ENCODE peak calls at places on chromosomes 1 and 21, in ten cellular contexts. W is effector CD4-positive, alpha-beta T cell; D is activated T-cell treated with anti-CD3 and anti-CD28 coated beads for 1 hour; U is tibial nerve; V is NCI-H2107; N is cardiac muscle cell; F is T-helper 1 cell; T is kidney tubule cell; B is neural progenitor cell; Q is AG08396. G is an unnamed sample.

GRCh38 chr1:36109041-36109679 is 15.9 kb downstream of the COL8A2 start:
- DNase-seq in V (no peak), U (no peak), W (no peak), Q (peak), F (no peak), B (no peak), D (peak), T (peak), N (no peak), G (no peak)

GRCh38 chr21:37225440-37225839 is 41.7 kb downstream of the VPS26C start:
- DNase-seq in B (no peak), D (peak), N (no peak), V (no peak), W (no peak), U (no peak), F (no peak), Q (no peak), T (no peak), G (no peak)

GRCh38 chr21:34795152-34796141 is 126.7 kb downstream of the CLIC6 start:
- DNase-seq in W (no peak), T (peak), V (no peak), B (no peak), N (no peak), D (no peak), F (no peak), U (no peak), Q (peak), G (no peak)

GRCh38 chr1:112643080-112643479 is 23.4 kb downstream of the CAPZA1 start:
- DNase-seq in D (no peak), V (no peak), W (no peak), Q (no peak), F (no peak), B (no peak), N (no peak), T (no peak), U (no peak), G (no peak)

GRCh38 chr1:57424231-57425027 is 569 bp upstream of the DAB1 start:
- DNase-seq in D (no peak), U (no peak), B (peak), Q (peak), F (no peak), V (peak), W (no peak), N (peak), T (peak), G (peak)

GRCh38 chr1:235275223-235275622 is 52.8 kb downstream of the ARID4B start:
- DNase-seq in T (no peak), D (no peak), Q (no peak), B (no peak), W (no peak), F (no peak), U (no peak), N (no peak), V (no peak), G (no peak)

GRCh38 chr1:39427369-39427768 is 64.1 kb upstream of the BMP8A start:
- DNase-seq in D (no peak), B (no peak), N (peak), V (no peak), Q (no peak), T (no peak), F (no peak), U (no peak), W (no peak), G (no peak)

GRCh38 chr1:153922076-153922837 is 515 bp downstream of the GATAD2B start:
- DNase-seq in V (peak), W (no peak), D (peak), T (peak), F (no peak), N (no peak), Q (no peak), U (no peak), B (peak), G (no peak)

GRCh38 chr1:183159960-183160359 is 26.1 kb upstream of the LAMC2 start:
- DNase-seq in B (no peak), F (no peak), U (no peak), N (no peak), W (no peak), V (no peak), Q (no peak), T (peak), D (no peak), G (no peak)

GRCh38 chr1:86352096-86352495 is 44.0 kb downstream of the ODF2L start:
- DNase-seq in V (no peak), Q (no peak), T (no peak), W (no peak), B (no peak), U (no peak), F (no peak), D (no peak), N (no peak), G (no peak)

GRCh38 chr1:225348400-225348799 is 79.4 kb downstream of the LBR start:
- DNase-seq in B (no peak), T (no peak), W (no peak), Q (no peak), U (no peak), N (no peak), D (no peak), V (no peak), F (no peak), G (no peak)

GRCh38 chr1:68273530-68273929 is 41.2 kb upstream of the WLS start:
- DNase-seq in N (no peak), U (no peak), Q (no peak), B (no peak), W (no peak), T (no peak), D (no peak), F (no peak), V (no peak), G (no peak)

GRCh38 chr1:157725214-157725577 is 24.6 kb upstream of the FCRL3 start:
- DNase-seq in Q (no peak), B (no peak), F (no peak), D (no peak), V (no peak), N (no peak), U (no peak), T (no peak), W (no peak), G (no peak)

GRCh38 chr21:21851205-21851604 is 853.0 kb downstream of the NCAM2 start:
- DNase-seq in D (no peak), V (no peak), W (no peak), U (no peak), Q (no peak), F (no peak), N (no peak), T (no peak), B (no peak), G (no peak)

GRCh38 chr1:68819190-68819829 is 322.4 kb upstream of the DEPDC1 start:
- DNase-seq in B (peak), F (no peak), D (no peak), T (peak), W (no peak), V (no peak), N (peak), U (no peak), Q (peak), G (no peak)

GRCh38 chr1:93636712-93637111 is 44.9 kb downstream of the BCAR3 start:
- DNase-seq in N (no peak), D (no peak), U (no peak), T (no peak), B (peak), Q (no peak), W (no peak), V (no peak), F (no peak), G (no peak)

GRCh38 chr1:151478923-151479322 is 19.6 kb upstream of the POGZ start:
- DNase-seq in F (no peak), B (no peak), T (no peak), V (no peak), D (no peak), N (no peak), U (no peak), Q (no peak), W (no peak), G (no peak)

GRCh38 chr1:84539972-84540371 is 33.6 kb upstream of the GNG5 start:
- DNase-seq in W (no peak), U (no peak), N (no peak), F (no peak), D (no peak), T (no peak), Q (no peak), V (no peak), B (no peak), G (no peak)

GRCh38 chr1:17423781-17424245 is 15.7 kb downstream of the RCC2 start:
- DNase-seq in B (no peak), V (no peak), U (no peak), Q (peak), F (no peak), N (peak), T (no peak), W (no peak), D (no peak), G (no peak)

GRCh38 chr1:29718791-29719190 is 482.5 kb downstream of the PTPRU start:
- DNase-seq in B (no peak), Q (no peak), T (no peak), W (no peak), U (no peak), F (no peak), V (no peak), N (no peak), D (no peak), G (no peak)

GRCh38 chr1:64112281-64112680 is 91.1 kb upstream of the UBE2U start:
- DNase-seq in F (no peak), Q (peak), V (no peak), B (no peak), W (no peak), D (no peak), N (no peak), T (peak), U (no peak), G (no peak)

GRCh38 chr1:155093938-155094621 is 15.4 kb downstream of the EFNA3 start:
- DNase-seq in N (peak), U (no peak), B (peak), W (no peak), V (no peak), F (no peak), D (no peak), Q (no peak), T (peak), G (no peak)

GRCh38 chr1:225445644-225446297 is 17.9 kb upstream of the LBR start:
- DNase-seq in Q (no peak), N (no peak), U (no peak), D (no peak), T (peak), F (no peak), B (no peak), W (no peak), V (no peak), G (no peak)

GRCh38 chr1:6440198-6441126 is 15.9 kb downstream of the ESPN start:
- DNase-seq in B (peak), D (peak), T (peak), Q (peak), F (peak), V (no peak), U (no peak), W (peak), N (peak), G (no peak)

GRCh38 chr1:111733183-111733995 is 5.8 kb downstream of the INKA2 start:
- DNase-seq in N (no peak), B (no peak), Q (peak), W (no peak), V (no peak), U (no peak), T (peak), D (no peak), F (no peak), G (no peak)

GRCh38 chr1:71492298-71493041 is 411.6 kb upstream of the ZRANB2 start:
- DNase-seq in U (no peak), T (no peak), D (no peak), Q (no peak), F (no peak), V (no peak), N (no peak), B (no peak), W (no peak), G (no peak)

GRCh38 chr1:171883844-171884243 is 42.5 kb downstream of the DNM3 start:
- DNase-seq in V (no peak), W (no peak), U (no peak), T (no peak), D (no peak), B (no peak), N (no peak), Q (no peak), F (no peak), G (no peak)

GRCh38 chr1:187842406-187843165 is 1013.8 kb downstream of the PLA2G4A start:
- DNase-seq in B (peak), F (no peak), D (no peak), Q (no peak), U (no peak), V (no peak), W (no peak), T (peak), N (no peak), G (no peak)

GRCh38 chr21:46661211-46661625 is 25.7 kb downstream of the PRMT2 start:
- DNase-seq in V (peak), N (peak), U (peak), D (no peak), T (peak), B (peak), F (no peak), W (peak), Q (peak), G (no peak)

GRCh38 chr1:214044438-214045214 is 56.9 kb downstream of the PROX1 start:
- DNase-seq in B (peak), F (no peak), Q (no peak), V (no peak), D (no peak), T (peak), N (no peak), U (no peak), W (no peak), G (no peak)

GRCh38 chr1:151964510-151964909 is 29.1 kb downstream of the S100A10 start:
- DNase-seq in V (no peak), U (no peak), D (no peak), T (no peak), W (no peak), Q (no peak), B (no peak), F (no peak), N (no peak), G (no peak)

GRCh38 chr1:3069491-3070303 is 694 bp downstream of the PRDM16 start:
- DNase-seq in W (no peak), T (peak), B (peak), D (no peak), U (no peak), N (peak), Q (peak), F (no peak), V (no peak), G (no peak)